ENCODE peak calls at places on chromosomes 2 and 18, in four cellular contexts. V, D, M and U are unnamed samples.
A peak's percentile ranks its signal among the peaks of the same experiment; 100 is the strongest.

GRCh38 chr2:64234150-64234549 is 89.9 kb upstream of the PELI1 start:
- DNase-seq in V (no peak), D (no peak), M (peak; percentile 20), U (no peak)

GRCh38 chr2:44549856-44550255 is 188.1 kb downstream of the CAMKMT start:
- DNase-seq in V (no peak), D (no peak), M (no peak), U (no peak)

GRCh38 chr2:176118606-176119370 is 2.2 kb downstream of the HOXD10 start:
- DNase-seq in V (no peak), D (peak; percentile 79), M (no peak), U (peak; percentile 80)

GRCh38 chr2:143558665-143559064 is 429.4 kb downstream of the ARHGAP15 start:
- DNase-seq in V (no peak), D (no peak), M (no peak), U (no peak)

GRCh38 chr2:217827430-217828201 is 175.2 kb downstream of the TNS1 start:
- DNase-seq in V (peak; percentile 45), D (no peak), M (no peak), U (no peak)

GRCh38 chr2:201643216-201643651 is at the start of gene TMEM237:
- DNase-seq in V (no peak), D (peak; percentile 54), M (peak; percentile 64), U (peak; percentile 62)

GRCh38 chr2:73972846-73973245 is 11.9 kb upstream of the TET3 start:
- DNase-seq in V (no peak), D (no peak), M (no peak), U (peak; percentile 61)

GRCh38 chr2:6073260-6074141 is 381.3 kb downstream of the SOX11 start:
- DNase-seq in V (no peak), D (no peak), M (no peak), U (no peak)

GRCh38 chr2:17010104-17010503 is 344.5 kb upstream of the CYRIA start:
- DNase-seq in V (no peak), D (no peak), M (no peak), U (no peak)

GRCh38 chr2:8298783-8299182 is 383.1 kb upstream of the ID2 start:
- DNase-seq in V (peak; percentile 83), D (no peak), M (no peak), U (peak; percentile 99)

GRCh38 chr2:3317277-3317685 is 60.3 kb downstream of the EIPR1 start:
- DNase-seq in V (no peak), D (no peak), M (no peak), U (no peak)

GRCh38 chr2:226701052-226701451 is 98.6 kb downstream of the IRS1 start:
- DNase-seq in V (no peak), D (no peak), M (no peak), U (peak; percentile 93)

GRCh38 chr2:113851640-113852039 is 38.2 kb upstream of the ACTR3 start:
- DNase-seq in V (no peak), D (no peak), M (no peak), U (no peak)

GRCh38 chr2:130872276-130873125 is 35.8 kb downstream of the ARHGEF4 start:
- DNase-seq in V (peak; percentile 14), D (no peak), M (no peak), U (no peak)

GRCh38 chr2:84537251-84537650 is 21.0 kb downstream of the DNAH6 start:
- DNase-seq in V (no peak), D (no peak), M (no peak), U (no peak)

DNA sequence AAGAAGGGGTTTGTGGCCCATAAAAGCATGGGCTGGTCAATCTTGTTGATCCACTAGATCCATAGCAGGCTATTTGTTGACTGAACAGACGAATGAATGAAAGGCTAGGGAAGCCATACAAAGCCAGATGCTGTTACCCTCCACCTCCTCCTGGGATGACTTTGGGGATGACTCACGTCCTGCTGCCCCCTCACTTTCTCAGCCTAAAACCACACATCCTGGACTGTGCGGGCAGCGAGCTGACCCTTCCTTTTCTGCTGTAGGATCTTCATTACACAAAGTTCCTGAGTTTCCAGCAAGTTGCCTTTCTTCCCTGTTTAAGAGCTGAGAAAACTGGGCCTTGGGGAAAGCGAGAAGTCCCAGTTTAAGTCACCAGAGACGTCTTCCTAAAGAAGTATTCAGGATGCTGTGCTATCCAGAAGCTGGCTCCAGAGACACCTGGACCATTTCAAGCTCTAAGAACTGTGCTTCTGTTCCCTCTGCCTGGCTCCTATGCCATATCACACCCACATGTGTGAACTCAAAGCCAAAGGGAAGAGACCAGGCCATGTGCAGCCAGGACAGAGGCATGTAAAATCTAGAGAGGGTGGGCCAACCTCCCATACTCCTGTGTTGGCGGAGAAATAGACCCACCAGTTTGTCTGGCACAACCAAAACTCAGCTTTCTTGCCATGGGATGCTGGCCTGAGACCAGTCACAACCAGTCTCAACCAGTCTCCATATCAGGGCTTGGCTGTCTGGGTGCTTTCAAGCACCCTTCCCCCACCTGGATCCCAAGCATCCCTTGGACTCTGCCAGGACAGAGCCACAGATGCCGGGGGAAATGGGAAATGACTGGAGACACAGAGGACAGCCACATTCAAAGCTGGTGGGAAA is 4.7 kb upstream of the SLC20A1 start:
- DNase-seq in V (peak; percentile 39), D (no peak), M (no peak), U (peak; percentile 87)
- TF ChIP-seq POLR2A in V (no peak), D (no peak), M (no peak), U (no peak)

GRCh38 chr18:22934789-22935188 is 1.7 kb downstream of the RBBP8 start:
- DNase-seq in V (no peak), D (no peak), M (no peak), U (peak; percentile 6)
- H3K4me3 ChIP-seq in V (no peak overlapping the region), D (peak overlapping the region; percentile 70), M (no peak overlapping the region), U (peak overlapping the region; percentile 93)

GRCh38 chr2:241882090-241882625 is 12.6 kb downstream of the RTP5 start:
- DNase-seq in V (no peak), D (no peak), M (peak; percentile 69), U (peak; percentile 74)
- TF ChIP-seq POLR2A in V (no peak), D (no peak), M (no peak), U (no peak)

DNA sequence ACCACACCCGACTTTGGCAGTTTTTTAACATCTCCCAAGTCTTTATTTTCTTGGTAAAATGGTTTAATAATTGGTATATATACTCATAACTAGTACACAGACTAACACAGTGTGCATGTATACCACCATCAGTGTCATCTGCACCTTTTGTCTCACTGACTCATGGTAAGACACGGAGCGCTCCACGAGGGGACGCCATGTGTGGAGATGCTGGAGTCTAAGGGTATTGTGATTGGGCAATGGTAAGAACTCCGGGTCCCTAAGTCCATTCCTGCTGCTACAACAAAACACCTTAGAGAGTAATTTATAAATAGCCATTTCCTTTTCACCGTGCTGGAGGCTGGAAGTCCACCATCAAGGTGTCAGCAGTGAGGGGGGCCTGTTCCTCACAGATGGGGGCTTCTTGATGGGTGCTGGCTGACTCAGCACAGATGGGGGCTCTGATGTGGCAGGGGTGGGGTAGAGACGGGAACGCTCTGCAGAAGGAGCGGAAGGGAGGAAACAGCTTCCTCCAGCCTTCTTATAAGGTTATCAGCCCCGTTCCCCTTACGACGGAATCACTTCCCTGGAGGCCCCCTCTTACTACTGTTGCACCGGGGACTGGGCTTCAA is 42.0 kb upstream of the EDAR start:
- DNase-seq in V (no peak), D (no peak), M (no peak), U (no peak)
- H3K4me3 ChIP-seq in V (peak overlapping the region; percentile 51), D (peak overlapping the region; percentile 43), M (no peak overlapping the region), U (peak overlapping the region; percentile 65)

GRCh38 chr2:69915050-69915945 is at the start of gene MXD1:
- DNase-seq in V (peak; percentile 53), D (no peak), M (peak; percentile 17), U (peak; percentile 47)
- TF ChIP-seq POLR2A in V (peak; percentile 87), D (peak; percentile 70), M (peak; percentile 99), U (peak; percentile 66)

GRCh38 chr2:124609667-124610066 is 584.6 kb downstream of the CNTNAP5 start:
- DNase-seq in V (no peak), D (no peak), M (no peak), U (no peak)

GRCh38 chr2:124610141-124610540 is 585.1 kb downstream of the CNTNAP5 start:
- DNase-seq in V (no peak), D (no peak), M (no peak), U (no peak)

GRCh38 chr2:124602759-124603158 is 577.7 kb downstream of the CNTNAP5 start:
- DNase-seq in V (no peak), D (no peak), M (no peak), U (no peak)

GRCh38 chr2:124607679-124608078 is 582.6 kb downstream of the CNTNAP5 start:
- DNase-seq in V (no peak), D (no peak), M (no peak), U (no peak)
- H3K4me3 ChIP-seq in V (no peak overlapping the region), D (no peak overlapping the region), M (no peak overlapping the region), U (no peak overlapping the region)